ENCODE peak calls at places on chromosomes 6 and 20, in four cellular contexts. One of them, this sample, is unnamed.
A peak's percentile ranks its signal among the peaks of the same experiment; 100 is the strongest.

GRCh38 chr6:43276180-43277082 is 21.6 kb upstream of the SLC22A7 start:
- DNase-seq in K562: no peak
- DNase-seq in H1: no peak
- DNase-seq in HepG2: peak; percentile 82
- DNase-seq in this sample: no peak

GRCh38 chr6:122996797-122997520 is 924 bp downstream of the CLVS2 start:
- DNase-seq in K562: no peak
- DNase-seq in H1: peak; percentile 41
- DNase-seq in HepG2: no peak
- DNase-seq in this sample: no peak

GRCh38 chr6:67717281-67717680 is 917.8 kb upstream of the ADGRB3 start:
- DNase-seq in K562: no peak
- DNase-seq in H1: no peak
- DNase-seq in HepG2: no peak
- DNase-seq in this sample: no peak

GRCh38 chr6:43926644-43927524 is 156.9 kb downstream of the VEGFA start:
- DNase-seq in K562: peak; percentile 90
- DNase-seq in H1: no peak
- DNase-seq in HepG2: peak; percentile 90
- DNase-seq in this sample: peak; percentile 57

GRCh38 chr6:33335916-33336315 is 18.4 kb upstream of the ZBTB22 start:
- DNase-seq in K562: no peak
- DNase-seq in H1: no peak
- DNase-seq in HepG2: no peak
- DNase-seq in this sample: no peak

GRCh38 chr6:168095741-168096250 is 16.8 kb upstream of the FRMD1 start:
- DNase-seq in K562: no peak
- DNase-seq in H1: no peak
- DNase-seq in HepG2: no peak
- DNase-seq in this sample: no peak

GRCh38 chr6:35568967-35569606 is 56.4 kb upstream of the TULP1 start:
- DNase-seq in K562: peak; percentile 48
- DNase-seq in H1: peak; percentile 83
- DNase-seq in HepG2: peak; percentile 16
- DNase-seq in this sample: no peak

GRCh38 chr6:26216886-26217713 is 129.9 kb downstream of the HFE start:
- DNase-seq in K562: peak; percentile 74
- DNase-seq in H1: peak; percentile 87
- DNase-seq in HepG2: peak; percentile 93
- DNase-seq in this sample: peak; percentile 95

GRCh38 chr20:31934491-31934890 is 17.4 kb downstream of the PDRG1 start:
- DNase-seq in K562: no peak
- DNase-seq in H1: no peak
- DNase-seq in HepG2: no peak
- DNase-seq in this sample: no peak

GRCh38 chr6:120056085-120056484 is 706.5 kb upstream of the MAN1A1 start:
- DNase-seq in K562: no peak
- DNase-seq in H1: peak; percentile 70
- DNase-seq in HepG2: no peak
- DNase-seq in this sample: no peak

GRCh38 chr6:42190784-42191183 is 4.0 kb downstream of the GUCA1B start:
- DNase-seq in K562: peak; percentile 56
- DNase-seq in H1: no peak
- DNase-seq in HepG2: no peak
- DNase-seq in this sample: no peak

GRCh38 chr6:72037006-72037405 is 150.7 kb downstream of the RIMS1 start:
- DNase-seq in K562: no peak
- DNase-seq in H1: no peak
- DNase-seq in HepG2: no peak
- DNase-seq in this sample: no peak

GRCh38 chr6:116764961-116765841 is at the start of gene FAM162B:
- DNase-seq in K562: no peak
- DNase-seq in H1: peak; percentile 75
- DNase-seq in HepG2: peak; percentile 2
- DNase-seq in this sample: peak; percentile 36

GRCh38 chr6:21808551-21809181 is 215.1 kb downstream of the SOX4 start:
- DNase-seq in K562: no peak
- DNase-seq in H1: no peak
- DNase-seq in HepG2: no peak
- DNase-seq in this sample: peak; percentile 29

GRCh38 chr6:109804020-109804419 is 112.9 kb downstream of the FIG4 start:
- DNase-seq in K562: no peak
- DNase-seq in H1: no peak
- DNase-seq in HepG2: no peak
- DNase-seq in this sample: no peak

GRCh38 chr6:109801794-109802193 is 110.7 kb downstream of the FIG4 start:
- DNase-seq in K562: no peak
- DNase-seq in H1: no peak
- DNase-seq in HepG2: no peak
- DNase-seq in this sample: no peak

GRCh38 chr6:109795994-109796555 is 105.0 kb downstream of the FIG4 start:
- DNase-seq in K562: no peak
- DNase-seq in H1: no peak
- DNase-seq in HepG2: no peak
- DNase-seq in this sample: peak; percentile 52

GRCh38 chr6:109799664-109800063 is 108.6 kb downstream of the FIG4 start:
- DNase-seq in K562: no peak
- DNase-seq in H1: no peak
- DNase-seq in HepG2: no peak
- DNase-seq in this sample: no peak

DNA sequence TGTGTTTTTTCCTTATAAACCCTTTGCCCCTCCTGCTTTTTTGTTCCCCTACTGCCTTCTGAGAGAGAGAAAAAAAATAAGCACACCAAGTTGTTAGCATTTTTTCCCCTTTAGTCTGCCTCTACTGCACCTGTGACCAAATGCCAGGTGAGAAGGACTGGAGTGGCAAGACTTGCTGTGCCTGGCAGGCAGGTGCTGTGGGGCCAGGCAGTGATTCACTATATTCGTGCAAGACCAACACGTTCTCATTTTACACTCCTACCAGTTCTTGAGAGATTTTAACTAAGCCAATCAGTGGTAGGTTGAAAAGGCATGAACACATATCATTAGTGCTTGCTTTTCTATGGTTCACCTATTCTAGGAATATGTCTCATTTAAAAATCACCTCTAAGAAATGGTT is 109.7 kb downstream of the FIG4 start:
- DNase-seq in K562: no peak
- DNase-seq in H1: no peak
- DNase-seq in HepG2: no peak
- DNase-seq in this sample: no peak
- TF ChIP-seq JUN in K562: no peak
- TF ChIP-seq JUN in H1: no peak
- TF ChIP-seq JUN in HepG2: no peak
- TF ChIP-seq JUN in this sample: no peak

GRCh38 chr20:16434087-16434664 is 139.1 kb downstream of the KIF16B start:
- DNase-seq in K562: peak; percentile 44
- DNase-seq in H1: peak; percentile 96
- DNase-seq in HepG2: peak; percentile 75
- DNase-seq in this sample: peak; percentile 52
- TF ChIP-seq CTCF in K562: peak; percentile 56
- TF ChIP-seq CTCF in H1: peak; percentile 78
- TF ChIP-seq CTCF in HepG2: peak; percentile 81
- TF ChIP-seq CTCF in this sample: peak; percentile 56

GRCh38 chr20:44528309-44528708 is 6.4 kb upstream of the SERINC3 start:
- DNase-seq in K562: no peak
- DNase-seq in H1: no peak
- DNase-seq in HepG2: no peak
- DNase-seq in this sample: no peak
- H3K9ac ChIP-seq in K562: no peak overlapping the region
- H3K9ac ChIP-seq in H1: no peak overlapping the region
- H3K9ac ChIP-seq in HepG2: no peak overlapping the region
- H3K9ac ChIP-seq in this sample: no peak overlapping the region

DNA sequence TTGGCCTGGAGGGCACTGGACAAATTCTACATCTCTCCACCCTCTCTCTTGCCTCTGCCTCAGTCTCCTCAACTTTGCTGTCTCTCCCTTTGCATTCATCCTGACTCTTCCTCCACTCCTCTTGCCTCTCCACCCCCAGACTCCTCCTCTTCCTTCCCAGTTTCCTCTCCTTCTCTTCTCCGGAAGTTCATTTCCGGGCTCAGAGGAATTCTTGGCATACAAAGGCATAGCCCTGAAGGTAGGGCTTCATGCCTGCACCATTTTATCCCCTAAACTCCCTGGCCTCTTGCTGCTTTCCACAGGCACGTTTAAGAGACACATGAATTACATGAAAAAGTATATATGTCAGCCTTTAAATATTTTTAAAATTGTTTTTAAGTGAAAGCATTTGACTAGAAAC is 10.6 kb downstream of the BFSP1 start:
- DNase-seq in K562: no peak
- DNase-seq in H1: no peak
- DNase-seq in HepG2: no peak
- DNase-seq in this sample: peak; percentile 53
- TF ChIP-seq JUN in K562: no peak
- TF ChIP-seq JUN in H1: no peak
- TF ChIP-seq JUN in HepG2: no peak
- TF ChIP-seq JUN in this sample: no peak